ENCODE peak calls at places on chromosomes 4 and X, in four cellular contexts. V is fibroblast of lung, F is hepatocyte, Q is dorsolateral prefrontal cortex. B is an unnamed sample.
A peak's percentile ranks its signal among the peaks of the same experiment; 100 is the strongest.

GRCh38 chrX:118574666-118575065 is 79.1 kb downstream of the DOCK11 start:
- DNase-seq in V (no peak), F (peak; percentile 23), Q (no peak), B (no peak)

GRCh38 chr4:86917212-86918039 is 17.4 kb upstream of the AFF1 start:
- DNase-seq in V (no peak), F (no peak), Q (no peak), B (no peak)

GRCh38 chrX:69430730-69431129 is 73.4 kb upstream of the NALF2 start:
- DNase-seq in V (no peak), F (no peak), Q (no peak), B (no peak)

GRCh38 chr4:10237131-10237530 is 120.5 kb upstream of the WDR1 start:
- DNase-seq in V (no peak), F (no peak), Q (no peak), B (no peak)

GRCh38 chr4:151801547-151802516 is 41.0 kb upstream of the GATB start:
- DNase-seq in V (peak; percentile 32), F (peak; percentile 57), Q (no peak), B (peak; percentile 33)

GRCh38 chr4:73127839-73128448 is 58.4 kb upstream of the COX18 start:
- DNase-seq in V (peak; percentile 12), F (peak; percentile 35), Q (no peak), B (no peak)

GRCh38 chr4:145945431-145946155 is 7.0 kb upstream of the ZNF827 start:
- DNase-seq in V (no peak), F (no peak), Q (no peak), B (no peak)

GRCh38 chrX:118356154-118356701 is 10.3 kb downstream of the WDR44 start:
- DNase-seq in V (no peak), F (no peak), Q (no peak), B (no peak)

DNA sequence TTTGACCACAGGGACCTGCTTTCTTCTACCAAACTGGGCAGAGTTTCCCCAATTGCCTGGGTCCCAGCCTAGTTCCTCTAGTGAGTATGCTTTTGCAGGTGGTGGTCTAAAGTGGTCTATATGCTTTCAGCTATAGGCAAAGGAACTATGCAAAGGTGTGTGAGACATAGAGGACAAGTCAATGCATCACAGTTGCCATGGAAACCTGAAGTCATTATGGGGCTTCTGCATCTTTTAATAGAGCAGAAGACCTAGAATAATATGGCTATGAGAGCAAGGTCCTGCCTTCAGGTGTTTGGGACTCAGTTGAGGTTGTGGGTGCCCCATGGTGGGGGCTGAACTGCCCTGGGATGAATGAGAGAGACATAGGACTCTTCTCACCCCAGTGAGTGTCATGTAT is 92.1 kb upstream of the RAB40AL start:
- DNase-seq in V (no peak), F (no peak), Q (no peak), B (no peak)
- H3K4me3 ChIP-seq in V (no peak overlapping the region), F (no peak overlapping the region), Q (no peak overlapping the region), B (no peak overlapping the region)

DNA sequence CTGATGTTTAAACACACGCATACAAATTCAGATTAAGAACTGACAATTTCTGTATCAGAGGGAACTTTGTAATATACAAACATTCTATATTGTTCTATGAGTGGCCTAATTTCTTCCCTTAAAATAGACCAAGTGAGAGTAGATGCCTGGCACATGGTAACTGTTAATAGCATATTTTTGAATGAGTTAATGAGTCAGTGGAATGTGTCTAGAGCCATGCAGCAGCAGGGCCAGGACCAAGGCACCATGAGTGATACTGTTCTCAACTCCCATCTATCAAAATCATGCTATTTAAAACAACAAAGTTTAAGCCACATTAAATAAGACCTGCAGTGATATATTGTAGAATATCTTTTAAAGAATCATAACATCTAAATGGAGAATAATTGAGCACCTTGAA is 98.3 kb downstream of the ARHGAP24 start:
- DNase-seq in V (peak; percentile 33), F (no peak), Q (no peak), B (no peak)
- H3K4me3 ChIP-seq in V (no peak overlapping the region), F (no peak overlapping the region), Q (no peak overlapping the region), B (no peak overlapping the region)

DNA sequence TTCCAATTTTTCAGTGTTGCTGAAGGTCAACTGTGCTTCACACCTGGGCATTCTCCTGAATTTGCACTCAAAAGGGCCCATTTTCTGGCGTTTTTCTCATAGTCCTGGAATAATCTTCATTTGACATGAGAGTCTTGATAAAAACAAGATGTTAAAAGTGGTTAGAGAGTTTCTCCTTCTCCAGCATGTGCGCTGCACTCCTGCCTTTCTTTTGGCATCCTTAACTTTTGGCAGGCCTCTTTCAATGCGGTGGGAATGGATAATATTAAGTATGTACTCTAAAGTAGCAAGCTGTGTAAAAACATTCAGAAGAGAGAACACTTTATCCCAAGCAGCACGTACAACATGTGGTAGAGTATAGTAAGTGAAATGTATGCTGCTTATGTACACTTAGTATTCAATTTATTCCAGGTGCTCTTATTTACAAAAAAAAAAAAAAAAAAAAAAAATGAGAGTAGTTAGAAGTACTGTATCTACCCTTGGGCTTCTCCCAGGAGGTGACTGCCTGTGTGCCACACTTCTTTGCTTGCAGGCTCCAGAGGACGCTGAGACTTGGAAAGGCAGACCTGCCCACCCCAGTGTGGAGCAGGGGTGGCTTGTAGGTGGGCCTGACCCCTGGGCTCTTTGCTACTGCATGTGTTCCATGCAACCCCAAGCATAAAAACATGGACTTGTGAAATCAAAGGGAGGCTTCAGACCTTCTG is 3.9 kb downstream of the FGF2 start:
- DNase-seq in V (peak; percentile 44), F (peak; percentile 45), Q (no peak), B (no peak)
- H3K4me3 ChIP-seq in V (no peak overlapping the region), F (no peak overlapping the region), Q (no peak overlapping the region), B (no peak overlapping the region)

GRCh38 chr4:42640613-42641012 is 16.3 kb downstream of the ATP8A1 start:
- DNase-seq in V (no peak), F (no peak), Q (no peak), B (no peak)
- H3K4me3 ChIP-seq in V (no peak overlapping the region), F (no peak overlapping the region), Q (no peak overlapping the region), B (no peak overlapping the region)

GRCh38 chrX:115968436-115969252 is 201.9 kb upstream of the AGTR2 start:
- DNase-seq in V (peak; percentile 30), F (peak; percentile 77), Q (peak; percentile 77), B (no peak)
- H3K4me3 ChIP-seq in V (peak overlapping the region; percentile 38), F (peak overlapping the region; percentile 59), Q (peak overlapping the region; percentile 47), B (no peak overlapping the region)

GRCh38 chr4:25310825-25311210 is 1.8 kb upstream of the ZCCHC4 start:
- DNase-seq in V (no peak), F (no peak), Q (no peak), B (no peak)
- H3K4me3 ChIP-seq in V (no peak overlapping the region), F (no peak overlapping the region), Q (no peak overlapping the region), B (no peak overlapping the region)

DNA sequence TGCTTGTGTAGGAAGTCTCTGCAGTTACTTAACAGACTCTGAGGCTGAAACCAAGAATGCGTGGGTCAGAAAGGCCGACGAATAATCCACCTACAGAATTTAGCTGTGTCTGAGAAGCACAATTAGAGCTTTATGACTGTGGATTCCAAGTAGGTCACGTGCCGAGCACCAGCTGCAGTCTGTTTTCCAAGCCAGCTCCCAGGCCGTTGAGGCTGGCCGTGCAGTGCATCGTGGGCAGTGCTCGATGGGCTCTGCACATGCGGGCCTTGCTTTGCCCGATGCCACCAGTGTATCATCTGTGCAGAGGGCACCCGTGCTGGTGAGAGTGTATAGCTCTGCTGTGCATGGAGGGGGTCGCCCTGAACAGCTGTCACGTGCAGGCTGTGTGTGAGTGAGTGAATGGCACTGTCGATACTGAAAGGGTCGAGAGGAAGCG is 67.5 kb upstream of the CLDN34 start:
- DNase-seq in V (peak; percentile 92), F (no peak), Q (peak; percentile 80), B (peak; percentile 61)
- H3K4me3 ChIP-seq in V (no peak overlapping the region), F (no peak overlapping the region), Q (no peak overlapping the region), B (peak overlapping the region; percentile 27)

GRCh38 chrX:38110231-38110630 is 103.9 kb downstream of the SYTL5 start:
- DNase-seq in V (peak; percentile 53), F (no peak), Q (no peak), B (no peak)
- H3K4me3 ChIP-seq in V (no peak overlapping the region), F (no peak overlapping the region), Q (no peak overlapping the region), B (no peak overlapping the region)